ENCODE peak calls at places on chromosomes 6 and 20, in six cellular contexts. F, O, Q, R, U and W are unnamed samples. For H3K4me1, the result is how much of the 10 kb centered on the place peaks cover.

GRCh38 chr6:153831350-153832078 is 207.5 kb upstream of the OPRM1 start:
- DNase-seq in F (no peak), O (no peak), Q (no peak), R (no peak), U (no peak), W (no peak)

GRCh38 chr6:12119085-12119588 is 107.0 kb downstream of the HIVEP1 start:
- DNase-seq in F (no peak), O (peak), Q (no peak), R (no peak), U (no peak), W (no peak)

GRCh38 chr6:41706876-41707564 is 28.4 kb downstream of the TFEB start:
- DNase-seq in F (peak), O (no peak), Q (no peak), R (peak), U (no peak), W (peak)

GRCh38 chr6:135938588-135939215 is 87.2 kb downstream of the PDE7B start:
- DNase-seq in F (peak), O (no peak), Q (peak), R (peak), U (no peak), W (no peak)

GRCh38 chr6:77447254-77447653 is 16.0 kb downstream of the HTR1B start:
- DNase-seq in F (no peak), O (no peak), Q (no peak), R (no peak), U (no peak), W (no peak)

GRCh38 chr20:18984238-18985200 is 170.9 kb downstream of the SCP2D1 start:
- DNase-seq in F (no peak), O (no peak), Q (no peak), R (peak), U (no peak), W (peak)

GRCh38 chr6:35086282-35086632 is 54.9 kb downstream of the TCP11 start:
- DNase-seq in F (no peak), O (no peak), Q (no peak), R (no peak), U (no peak), W (no peak)

GRCh38 chr6:136072691-136073090 is 177.4 kb downstream of the MTFR2 start:
- DNase-seq in F (no peak), O (no peak), Q (peak), R (no peak), U (no peak), W (no peak)

GRCh38 chr20:38152175-38153010 is 12.7 kb downstream of the TGM2 start:
- DNase-seq in F (peak), O (no peak), Q (peak), R (peak), U (peak), W (peak)

GRCh38 chr20:44770480-44771171 is 25.0 kb downstream of the KCNK15 start:
- DNase-seq in F (no peak), O (no peak), Q (no peak), R (no peak), U (no peak), W (no peak)

GRCh38 chr6:168004023-168004422 is 6.6 kb downstream of the KIF25 start:
- DNase-seq in F (no peak), O (no peak), Q (no peak), R (no peak), U (no peak), W (no peak)

GRCh38 chr20:49475979-49476378 is 6.5 kb downstream of the KCNB1 start:
- DNase-seq in F (no peak), O (no peak), Q (no peak), R (no peak), U (no peak), W (no peak)

GRCh38 chr6:156686429-156686939 is 90.7 kb upstream of the ARID1B start:
- DNase-seq in F (no peak), O (peak), Q (peak), R (no peak), U (peak), W (no peak)

GRCh38 chr6:106064766-106065165 is 21.4 kb upstream of the PRDM1 start:
- DNase-seq in F (no peak), O (no peak), Q (no peak), R (no peak), U (no peak), W (no peak)

GRCh38 chr6:133645000-133645619 is 243.8 kb upstream of the TCF21 start:
- DNase-seq in F (no peak), O (no peak), Q (peak), R (no peak), U (no peak), W (no peak)

GRCh38 chr6:97995158-97995557 is 712.1 kb upstream of the MMS22L start:
- DNase-seq in F (no peak), O (no peak), Q (no peak), R (no peak), U (no peak), W (no peak)

GRCh38 chr6:157380458-157380778 is 572 bp upstream of the ZDHHC14 start:
- DNase-seq in F (no peak), O (no peak), Q (no peak), R (no peak), U (no peak), W (no peak)

GRCh38 chr6:91653954-91654843 is 1067.3 kb upstream of the MAP3K7 start:
- DNase-seq in F (no peak), O (peak), Q (no peak), R (no peak), U (no peak), W (no peak)

GRCh38 chr6:34679552-34680255 is 16.9 kb downstream of the ILRUN start:
- DNase-seq in F (no peak), O (no peak), Q (no peak), R (no peak), U (no peak), W (no peak)

GRCh38 chr6:79628466-79629288 is 2.5 kb upstream of the SH3BGRL2 start:
- DNase-seq in F (no peak), O (no peak), Q (no peak), R (no peak), U (no peak), W (no peak)

GRCh38 chr6:81214414-81215091 is 537.9 kb downstream of the TENT5A start:
- DNase-seq in F (no peak), O (no peak), Q (no peak), R (no peak), U (no peak), W (no peak)

GRCh38 chr6:167397712-167398111 is 72.8 kb downstream of the TTLL2 start:
- DNase-seq in F (no peak), O (no peak), Q (no peak), R (no peak), U (no peak), W (no peak)

GRCh38 chr20:1809611-1810510 is 85.3 kb upstream of the SIRPA start:
- DNase-seq in F (no peak), O (no peak), Q (no peak), R (no peak), U (no peak), W (peak)

GRCh38 chr6:140039343-140039742 is 664.9 kb upstream of the CITED2 start:
- DNase-seq in F (no peak), O (no peak), Q (no peak), R (no peak), U (no peak), W (no peak)

GRCh38 chr6:104995989-104996617 is 39.2 kb downstream of the LIN28B start:
- DNase-seq in F (no peak), O (peak), Q (no peak), R (no peak), U (peak), W (no peak)

GRCh38 chr6:30829639-30830250 is 54.6 kb upstream of the DDR1 start:
- DNase-seq in F (no peak), O (no peak), Q (no peak), R (no peak), U (no peak), W (no peak)
- H3K4me1 ChIP-seq in F (under half), O (under half), Q (under half), R (under half), U (under half), W (under half)

GRCh38 chr6:113328886-113329381 is 528.2 kb upstream of the MARCKS start:
- DNase-seq in F (no peak), O (no peak), Q (peak), R (peak), U (no peak), W (no peak)
- H3K27ac ChIP-seq in F (no peak), O (no peak), Q (no peak), R (no peak), U (no peak), W (no peak)

DNA sequence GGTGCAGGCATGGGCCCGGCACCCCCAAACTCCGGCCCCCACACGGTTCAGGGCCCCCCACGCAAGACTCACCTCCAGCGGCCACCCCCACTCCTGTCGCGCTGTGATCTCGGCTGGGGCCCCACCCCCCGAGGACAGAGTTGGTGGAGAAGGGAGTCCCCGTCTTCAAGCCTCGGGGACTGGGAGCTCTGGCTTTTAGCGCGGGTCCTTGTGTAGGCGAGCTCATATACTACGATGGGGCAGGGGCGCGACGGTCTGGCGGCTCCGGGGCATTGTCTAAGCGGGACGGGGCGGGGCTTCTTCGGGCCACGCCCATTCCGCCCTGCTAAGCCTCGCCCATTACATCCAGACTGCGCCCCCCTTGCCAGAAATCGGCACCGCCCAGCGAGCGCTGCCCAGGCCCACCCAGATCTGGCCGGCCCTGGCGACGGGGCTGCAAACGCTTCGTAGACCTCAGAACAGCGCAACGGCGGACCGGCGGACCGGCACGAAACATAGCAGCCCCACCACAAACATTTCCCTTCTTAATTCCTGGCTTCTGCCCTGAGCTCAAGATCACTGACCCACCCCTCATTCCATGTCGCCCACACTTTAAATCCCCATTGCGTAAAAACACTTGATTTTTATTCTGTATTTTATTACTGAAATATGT is 1.0 kb upstream of the DDAH2 start:
- DNase-seq in F (peak), O (peak), Q (peak), R (peak), U (peak), W (peak)
- TF ChIP-seq CTCF in F (no peak), O (no peak), Q (no peak), R (no peak), U (peak), W (no peak)

GRCh38 chr20:32509639-32510066 is 75.5 kb downstream of the NOL4L start:
- DNase-seq in F (no peak), O (peak), Q (no peak), R (no peak), U (peak), W (no peak)
- H3K4me1 ChIP-seq in F (under half), O (under half), Q (under half), R (under half), U (under half), W (under half)

GRCh38 chr6:22766979-22767378 is 197.6 kb downstream of the HDGFL1 start:
- DNase-seq in F (no peak), O (no peak), Q (no peak), R (no peak), U (no peak), W (no peak)
- H3K27ac ChIP-seq in F (no peak), O (no peak), Q (no peak), R (no peak), U (no peak), W (no peak)

DNA sequence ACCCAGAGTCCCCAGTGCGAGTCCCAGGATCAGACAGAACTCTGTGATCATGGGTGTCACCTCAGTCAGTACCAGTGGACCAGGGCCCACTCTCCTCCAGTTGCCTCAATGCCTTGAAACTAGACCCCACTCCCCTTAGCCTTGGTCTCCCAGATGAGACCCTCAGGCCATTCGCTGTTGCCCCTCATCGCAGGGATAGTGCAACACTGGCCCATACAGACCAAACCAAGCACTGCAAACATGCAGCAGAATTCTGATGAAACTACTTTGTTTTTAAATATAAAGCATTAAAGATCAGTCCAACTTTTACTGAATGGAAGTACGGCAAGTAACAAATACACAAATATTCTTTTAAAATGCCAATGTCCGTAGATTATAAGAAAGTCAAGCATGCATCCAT is 101.2 kb upstream of the NT5E start:
- DNase-seq in F (no peak), O (no peak), Q (no peak), R (no peak), U (no peak), W (no peak)
- TF ChIP-seq CTCF in F (no peak), O (no peak), Q (no peak), R (no peak), U (no peak), W (no peak)

DNA sequence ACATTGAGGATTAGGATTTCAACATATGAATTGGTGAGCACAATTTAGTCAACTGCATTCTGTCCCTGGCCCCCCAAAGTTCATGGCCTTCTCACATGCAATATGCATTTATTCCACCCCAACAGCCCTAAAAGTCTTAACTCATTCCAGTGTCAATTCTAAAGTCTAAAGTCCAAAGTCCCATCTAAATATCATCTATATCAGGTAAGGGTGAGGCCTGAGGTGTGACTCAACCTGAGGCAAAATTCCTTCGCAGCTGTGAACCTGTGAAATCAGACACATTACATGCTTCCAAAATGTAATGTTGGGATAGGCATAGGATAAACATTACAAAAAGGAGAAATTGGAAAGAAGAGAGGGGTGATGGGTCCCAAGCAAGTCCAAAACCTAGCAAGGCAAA is 27.8 kb downstream of the CLIC5 start:
- DNase-seq in F (no peak), O (no peak), Q (no peak), R (no peak), U (no peak), W (no peak)
- H3K4me1 ChIP-seq in F (under half), O (under half), Q (half or more), R (under half), U (under half), W (under half)

GRCh38 chr20:39259808-39260207 is 297.7 kb downstream of the DHX35 start:
- DNase-seq in F (no peak), O (no peak), Q (no peak), R (no peak), U (no peak), W (peak)
- H3K27ac ChIP-seq in F (no peak), O (no peak), Q (no peak), R (no peak), U (peak), W (no peak)

DNA sequence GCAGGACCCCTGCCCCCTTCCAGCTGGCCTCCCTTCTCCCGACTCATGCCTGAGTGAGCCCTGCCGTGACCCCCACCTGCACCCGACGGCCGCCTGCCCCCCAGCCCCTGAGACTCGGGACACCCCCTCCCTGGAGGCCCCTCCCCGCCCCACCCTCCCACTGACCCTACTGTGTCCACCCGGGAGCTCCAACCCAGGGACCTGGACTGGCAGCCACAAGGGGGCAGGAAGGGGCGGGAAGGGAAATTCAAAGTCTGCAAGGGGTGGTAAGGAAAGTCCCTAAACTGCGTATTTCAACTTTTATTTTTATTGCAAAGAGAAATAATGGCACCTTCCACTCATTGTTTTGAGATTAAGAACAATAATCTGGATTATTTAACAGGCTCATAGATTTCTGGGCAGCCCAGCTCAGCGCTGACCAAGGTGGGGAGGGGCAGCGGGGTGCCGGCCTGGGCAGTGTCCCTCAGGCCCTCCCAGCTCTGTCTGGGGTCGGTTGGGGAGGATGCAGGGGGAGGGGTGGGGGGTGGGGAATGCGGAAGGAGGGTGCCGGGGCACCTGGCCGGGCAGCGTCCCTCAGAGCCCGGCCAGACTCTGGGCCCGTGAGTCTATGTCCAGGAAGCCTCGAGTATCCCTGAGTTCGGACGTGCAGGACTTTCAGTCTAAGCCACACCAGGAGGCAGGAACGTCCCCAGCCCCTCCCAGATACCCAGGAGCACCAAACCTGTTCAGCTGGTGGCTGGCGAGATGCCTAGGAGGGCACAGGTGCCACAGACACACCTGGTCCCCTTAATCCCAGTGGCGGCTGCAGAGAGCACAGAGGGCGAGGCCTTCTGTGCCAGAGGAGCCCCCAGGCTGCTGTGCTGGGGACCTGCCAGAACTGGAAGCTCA is 1.3 kb upstream of the PTK6 start:
- DNase-seq in F (no peak), O (no peak), Q (no peak), R (no peak), U (peak), W (no peak)
- TF ChIP-seq CTCF in F (no peak), O (no peak), Q (peak), R (no peak), U (no peak), W (peak)